ENCODE peak calls at places on chromosome 6, in nine cellular contexts. R, O, D, L, F, W, A, I and U are unnamed samples.

GRCh38 chr6:109794201-109794926 is 103.3 kb downstream of the FIG4 start:
- DNase-seq in W (peak), R (peak), A (no peak), F (peak), O (peak), L (no peak), D (no peak), I (no peak), U (no peak)

GRCh38 chr6:42446370-42446769 is 5.4 kb downstream of the TRERF1 start:
- DNase-seq in F (no peak), R (no peak), D (no peak), W (no peak), O (no peak), A (no peak), I (no peak), L (no peak), U (no peak)

GRCh38 chr6:43748765-43749164 is 21.2 kb upstream of the VEGFA start:
- DNase-seq in A (no peak), L (no peak), R (no peak), F (no peak), W (no peak), D (no peak), O (no peak), I (no peak), U (no peak)

GRCh38 chr6:118899948-118900347 is 6.0 kb downstream of the ASF1A start:
- DNase-seq in L (no peak), F (no peak), A (no peak), R (no peak), I (no peak), O (no peak), D (no peak), W (no peak), U (no peak)

GRCh38 chr6:156691018-156691417 is 86.2 kb upstream of the ARID1B start:
- DNase-seq in R (no peak), L (no peak), W (no peak), I (no peak), D (no peak), O (no peak), F (no peak), A (no peak), U (no peak)

GRCh38 chr6:111011360-111012142 is 29.7 kb downstream of the RPF2 start:
- DNase-seq in D (no peak), F (peak), L (peak), O (peak), I (peak), R (peak), A (peak), W (peak), U (no peak)

GRCh38 chr6:162708971-162709370 is 18.6 kb downstream of the PRKN start:
- DNase-seq in R (no peak), F (no peak), W (no peak), A (no peak), O (no peak), L (no peak), D (no peak), I (no peak), U (no peak)

GRCh38 chr6:2432258-2432657 is 186.9 kb upstream of the GMDS start:
- DNase-seq in F (peak), A (no peak), R (peak), W (no peak), O (peak), D (no peak), L (no peak), I (peak), U (no peak)

GRCh38 chr6:122081921-122082320 is 317.5 kb upstream of the HSF2 start:
- DNase-seq in I (no peak), D (no peak), O (no peak), A (peak), R (no peak), W (no peak), F (no peak), L (no peak), U (no peak)

GRCh38 chr6:16276991-16277981 is 38.9 kb downstream of the GMPR start:
- DNase-seq in F (peak), I (peak), R (peak), W (peak), L (peak), D (peak), O (peak), A (peak), U (peak)

GRCh38 chr6:95431637-95432228 is 145.6 kb upstream of the MANEA start:
- DNase-seq in D (peak), O (peak), L (peak), W (peak), A (peak), I (peak), F (peak), R (peak), U (peak)

GRCh38 chr6:131258010-131258652 is 122.9 kb downstream of the AKAP7 start:
- DNase-seq in O (no peak), I (no peak), F (no peak), W (no peak), L (no peak), R (no peak), D (no peak), A (no peak), U (no peak)

GRCh38 chr6:131265939-131266338 is 130.7 kb downstream of the AKAP7 start:
- DNase-seq in F (no peak), L (no peak), A (no peak), O (no peak), W (no peak), D (no peak), R (no peak), I (no peak), U (no peak)

GRCh38 chr6:131257104-131257503 is 121.8 kb downstream of the AKAP7 start:
- DNase-seq in L (no peak), R (no peak), A (no peak), O (no peak), I (no peak), D (no peak), W (no peak), F (no peak), U (no peak)

GRCh38 chr6:131258816-131259476 is 123.7 kb downstream of the AKAP7 start:
- DNase-seq in D (peak), F (peak), L (no peak), W (peak), R (no peak), I (no peak), O (peak), A (peak), U (no peak)

DNA sequence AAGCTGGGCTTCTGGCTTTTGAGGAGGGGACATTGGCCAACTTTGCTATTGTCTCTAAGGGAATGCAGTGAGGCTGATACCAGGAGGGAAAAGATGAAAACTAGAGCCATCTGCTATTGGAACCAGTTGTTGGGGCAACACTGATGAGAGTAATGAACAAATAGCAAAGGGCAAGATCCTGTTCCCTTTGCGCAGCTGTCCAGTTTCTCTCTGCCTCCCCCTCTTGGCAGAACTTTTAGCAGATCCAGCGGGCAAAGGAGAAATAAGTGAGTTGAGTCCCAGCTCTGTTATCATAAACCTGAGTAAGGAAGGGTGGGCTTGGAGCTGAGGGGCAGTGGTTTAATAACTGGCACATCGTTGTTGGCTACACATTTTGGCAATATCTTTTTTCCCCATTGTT is 126.8 kb downstream of the AKAP7 start:
- DNase-seq in A (no peak), W (no peak), F (no peak), L (no peak), I (no peak), O (no peak), D (no peak), R (no peak), U (no peak)
- TF ChIP-seq CTCF in A (peak), W (no peak), F (no peak), L (no peak), I (peak), O (no peak), D (no peak), R (no peak), U (no peak)

GRCh38 chr6:133699986-133700385 is 188.9 kb upstream of the TCF21 start:
- DNase-seq in O (no peak), A (no peak), I (no peak), W (no peak), F (no peak), L (no peak), R (peak), D (no peak), U (no peak)

GRCh38 chr6:133701633-133702331 is 187.1 kb upstream of the TCF21 start:
- DNase-seq in R (peak), I (no peak), L (no peak), O (peak), F (peak), A (no peak), W (no peak), D (no peak), U (no peak)

GRCh38 chr6:133693565-133693964 is 195.3 kb upstream of the TCF21 start:
- DNase-seq in R (no peak), W (no peak), I (no peak), L (no peak), F (no peak), A (no peak), D (no peak), O (no peak), U (no peak)

GRCh38 chr6:133698272-133698671 is 190.6 kb upstream of the TCF21 start:
- DNase-seq in A (no peak), L (no peak), F (no peak), R (no peak), D (no peak), W (no peak), I (no peak), O (no peak), U (no peak)

GRCh38 chr6:133697666-133698065 is 191.2 kb upstream of the TCF21 start:
- DNase-seq in O (peak), D (no peak), F (no peak), R (peak), W (no peak), A (no peak), L (no peak), I (no peak), U (no peak)
- TF ChIP-seq CTCF in O (no peak), D (no peak), F (no peak), R (no peak), W (no peak), A (no peak), L (no peak), I (no peak), U (no peak)

DNA sequence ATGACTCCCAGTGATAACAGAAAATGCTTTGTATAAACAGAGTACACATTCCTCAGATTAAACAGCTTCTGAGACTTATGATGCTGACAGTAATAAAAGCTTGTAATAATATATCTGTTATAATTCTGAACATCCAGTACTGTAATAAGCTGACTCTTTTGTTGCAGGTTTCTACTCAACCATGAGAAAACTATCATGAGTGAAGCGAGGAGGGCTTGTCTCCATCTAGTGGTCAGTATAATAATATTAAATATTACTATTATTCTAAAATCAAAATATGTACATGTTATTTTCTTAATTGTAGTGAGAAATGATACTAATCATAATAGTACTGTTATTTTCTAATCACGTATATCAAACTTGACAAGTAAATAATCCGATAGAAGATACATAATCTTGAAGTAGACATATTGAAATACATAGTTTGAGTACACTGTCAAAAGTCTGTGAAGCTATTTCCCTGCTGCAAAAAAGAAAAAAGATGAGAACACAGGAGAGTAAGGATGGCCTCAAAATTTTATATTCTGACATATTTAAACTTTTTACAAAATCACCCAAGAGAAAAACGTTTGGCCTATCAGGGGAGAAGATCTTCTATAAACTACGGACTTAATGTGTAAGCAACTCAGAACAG is 183.1 kb downstream of the MOXD1 start:
- DNase-seq in R (peak), O (peak), I (peak), A (no peak), L (no peak), F (peak), D (no peak), W (no peak), U (no peak)
- TF ChIP-seq CTCF in R (peak), O (peak), I (peak), A (peak), L (peak), F (peak), D (peak), W (no peak), U (peak)

GRCh38 chr6:79984261-79984660 is 20.2 kb upstream of the TTK start:
- DNase-seq in L (no peak), F (peak), I (no peak), O (no peak), R (peak), W (peak), D (peak), A (peak), U (no peak)
- TF ChIP-seq CTCF in L (no peak), F (no peak), I (no peak), O (no peak), R (no peak), W (no peak), D (no peak), A (no peak), U (no peak)

GRCh38 chr6:160040055-160040454 is 71.2 kb downstream of the IGF2R start:
- DNase-seq in W (no peak), O (no peak), D (no peak), R (no peak), L (no peak), I (no peak), A (no peak), F (no peak), U (no peak)

GRCh38 chr6:160039441-160039840 is 70.6 kb downstream of the IGF2R start:
- DNase-seq in O (no peak), F (no peak), D (no peak), W (no peak), A (no peak), I (no peak), R (no peak), L (no peak), U (no peak)

GRCh38 chr6:160036331-160036695 is 67.4 kb downstream of the IGF2R start:
- DNase-seq in A (no peak), O (no peak), R (peak), F (no peak), I (no peak), W (no peak), L (no peak), D (no peak), U (no peak)

GRCh38 chr6:160036790-160037206 is 67.9 kb downstream of the IGF2R start:
- DNase-seq in W (no peak), L (peak), I (peak), D (no peak), A (no peak), O (peak), F (peak), R (peak), U (no peak)

GRCh38 chr6:160038479-160038878 is 69.6 kb downstream of the IGF2R start:
- DNase-seq in A (no peak), W (no peak), L (no peak), I (no peak), F (no peak), D (no peak), R (no peak), O (no peak), U (no peak)
- TF ChIP-seq CTCF in A (no peak), W (no peak), L (no peak), I (no peak), F (no peak), D (no peak), R (no peak), O (no peak), U (no peak)

DNA sequence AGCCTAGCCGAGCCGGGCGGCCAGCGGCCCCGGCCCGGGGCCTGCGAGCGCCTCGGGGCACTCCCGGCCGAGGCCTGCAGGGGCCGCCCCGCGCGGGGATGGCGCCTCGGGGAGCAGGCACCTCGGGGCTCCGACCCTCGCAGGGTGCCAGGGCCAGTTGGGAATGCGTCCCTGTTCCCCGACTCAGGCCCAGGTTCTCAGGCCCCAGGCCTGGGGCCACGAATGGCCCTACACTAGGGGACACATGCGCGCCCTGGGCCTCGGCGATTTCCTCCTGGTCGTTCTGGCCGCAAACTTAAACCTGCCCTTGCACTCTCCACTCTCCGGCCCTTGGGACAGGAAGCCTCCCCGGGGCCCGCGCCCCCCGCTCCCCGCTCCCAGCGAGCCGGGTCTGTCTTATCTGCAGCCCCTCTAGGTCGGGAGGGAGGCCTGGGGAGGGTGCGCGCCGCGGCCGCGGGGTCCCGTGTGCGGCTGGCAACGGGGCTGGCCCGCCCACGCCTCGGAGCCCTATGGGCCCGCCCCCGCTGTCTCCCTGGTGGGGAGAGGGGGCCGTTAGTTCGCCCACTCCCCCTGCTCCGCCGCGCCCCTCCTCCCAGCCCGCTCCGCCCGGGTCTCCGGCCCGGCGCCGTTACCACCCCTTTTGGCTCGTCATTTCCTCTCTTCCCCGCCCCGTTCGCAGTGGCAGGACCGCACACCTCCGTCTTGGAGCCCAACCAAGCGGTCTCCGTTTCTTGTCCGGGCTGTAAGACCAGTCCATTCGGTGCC is 611 bp downstream of the NFYA start:
- DNase-seq in I (no peak), F (peak), O (peak), R (no peak), W (peak), L (peak), D (peak), A (peak), U (peak)
- TF ChIP-seq CTCF in I (peak), F (peak), O (peak), R (no peak), W (no peak), L (peak), D (peak), A (peak), U (peak)

DNA sequence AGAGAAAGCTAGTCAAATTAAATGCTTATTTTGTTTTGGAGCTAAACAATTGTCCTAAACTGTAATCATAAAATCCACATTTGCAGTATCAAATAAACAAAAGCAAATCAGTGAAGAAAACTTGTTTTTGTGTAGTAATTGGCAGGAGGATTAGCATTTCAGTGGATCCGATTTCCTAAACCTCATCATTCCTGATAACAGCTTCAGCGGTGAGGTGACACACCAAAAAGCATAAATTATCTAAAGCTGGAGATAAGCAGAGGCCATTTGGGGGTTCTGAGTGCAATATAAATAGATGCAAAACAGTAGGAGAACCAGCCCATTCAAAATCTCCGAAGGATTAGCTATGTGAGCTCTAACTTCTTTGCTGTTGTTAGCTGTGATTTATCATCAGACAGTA is 235.8 kb downstream of the EPHA7 start:
- DNase-seq in A (no peak), W (no peak), D (no peak), O (no peak), F (no peak), I (no peak), L (no peak), R (no peak), U (no peak)
- TF ChIP-seq CTCF in A (no peak), W (no peak), D (no peak), O (no peak), F (no peak), I (no peak), L (no peak), R (no peak), U (no peak)

GRCh38 chr6:7899046-7899888 is 11.3 kb downstream of the TXNDC5 start:
- DNase-seq in R (no peak), D (peak), F (no peak), A (peak), I (no peak), L (no peak), O (peak), W (peak), U (no peak)
- TF ChIP-seq CTCF in R (no peak), D (no peak), F (peak), A (no peak), I (no peak), L (no peak), O (no peak), W (no peak), U (no peak)

DNA sequence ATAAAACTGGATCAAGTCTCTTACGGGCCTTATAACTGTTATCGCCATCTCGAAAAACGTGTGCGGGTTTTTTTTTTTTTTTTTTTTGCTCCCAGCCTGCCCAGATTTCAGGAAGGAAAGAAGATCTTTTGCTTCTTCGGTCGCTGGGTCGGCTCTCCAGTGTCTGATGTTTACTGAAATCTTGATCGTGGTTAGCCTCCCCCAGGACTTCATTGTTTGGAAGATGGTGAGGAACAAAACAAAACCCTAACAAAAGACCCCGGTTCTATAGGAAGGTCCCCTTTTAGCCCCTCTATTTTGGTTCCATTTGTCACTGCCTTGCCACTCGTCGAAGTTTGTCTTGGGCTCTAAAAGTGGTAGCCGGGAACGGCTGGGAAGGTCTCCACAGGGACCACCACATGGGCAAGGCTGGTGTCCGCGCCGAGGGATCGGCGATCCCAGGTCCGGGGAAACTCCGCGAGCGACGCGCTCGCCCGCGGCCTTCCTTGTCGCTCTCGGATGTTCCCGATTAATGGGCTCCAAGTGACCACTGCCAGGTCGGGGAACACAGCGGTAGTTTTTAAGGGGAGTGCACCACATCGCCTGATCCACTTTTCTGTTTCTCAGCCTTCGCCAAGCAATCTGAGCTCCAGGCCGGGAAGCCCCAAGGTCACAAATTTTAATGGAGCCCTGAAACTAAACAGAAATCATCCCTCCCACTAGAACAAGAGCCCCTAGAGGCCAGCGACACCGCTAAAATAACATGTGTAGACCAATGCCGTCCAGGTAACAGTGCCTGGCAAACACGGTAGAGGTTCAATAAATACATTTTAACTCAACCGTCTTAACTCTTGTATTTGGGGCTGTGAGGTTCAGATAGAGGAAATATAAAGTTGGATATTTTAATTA is 27.0 kb downstream of the TRIM27 start:
- DNase-seq in F (peak), L (peak), W (peak), D (peak), A (peak), I (no peak), O (peak), R (peak), U (peak)
- TF ChIP-seq CTCF in F (peak), L (peak), W (no peak), D (peak), A (no peak), I (peak), O (peak), R (peak), U (no peak)